ENCODE peak calls at places on chromosomes 13 and 19, in four cellular contexts. Y is IMR-90, W is H1, P is H9. M is an unnamed sample.

GRCh38 chr19:2952953-2953481 is 8.2 kb upstream of the ZNF77 start:
- DNase-seq in Y (no peak), W (no peak), P (no peak), M (no peak)

GRCh38 chr13:30418075-30418715 is 4.1 kb upstream of the UBE2L5 start:
- DNase-seq in Y (no peak), W (no peak), P (no peak), M (no peak)

GRCh38 chr19:45336696-45337251 is 3.8 kb upstream of the KLC3 start:
- DNase-seq in Y (no peak), W (no peak), P (no peak), M (no peak)

GRCh38 chr19:37506387-37507166 is at the start of gene ZNF793:
- DNase-seq in Y (peak), W (peak), P (peak), M (peak)

GRCh38 chr13:23730251-23730650 is 158.9 kb downstream of the MIPEP start:
- DNase-seq in Y (no peak), W (no peak), P (no peak), M (no peak)

GRCh38 chr19:35540356-35540927 is 5.0 kb upstream of the TMEM147 start:
- DNase-seq in Y (no peak), W (no peak), P (no peak), M (no peak)

GRCh38 chr19:3284759-3285646 is 60.5 kb downstream of the CELF5 start:
- DNase-seq in Y (peak), W (peak), P (peak), M (peak)

GRCh38 chr19:56927791-56928207 is 87.3 kb upstream of the PEG3 start:
- DNase-seq in Y (no peak), W (no peak), P (no peak), M (no peak)

GRCh38 chr13:114213980-114214379 is 20.7 kb upstream of the CDC16 start:
- DNase-seq in Y (no peak), W (no peak), P (no peak), M (no peak)

GRCh38 chr13:73879346-73880020 is 254.7 kb downstream of the KLF12 start:
- DNase-seq in Y (peak), W (no peak), P (no peak), M (no peak)

GRCh38 chr19:53865918-53866696 is 1.6 kb upstream of the MYADM start:
- DNase-seq in Y (peak), W (peak), P (peak), M (peak)

GRCh38 chr19:55305491-55305890 is 19.6 kb downstream of the TMEM150B start:
- DNase-seq in Y (no peak), W (peak), P (peak), M (peak)

GRCh38 chr13:29704648-29705047 is 109.2 kb upstream of the SLC7A1 start:
- DNase-seq in Y (no peak), W (no peak), P (no peak), M (peak)

GRCh38 chr13:49357694-49358093 is 86.2 kb downstream of the CAB39L start:
- DNase-seq in Y (peak), W (no peak), P (no peak), M (no peak)

GRCh38 chr13:23754506-23754905 is 134.7 kb downstream of the MIPEP start:
- DNase-seq in Y (peak), W (no peak), P (no peak), M (no peak)

GRCh38 chr19:56253737-56254136 is 18.8 kb upstream of the EDDM13 start:
- DNase-seq in Y (peak), W (no peak), P (no peak), M (peak)

GRCh38 chr13:40158218-40158617 is 502.8 kb downstream of the COG6 start:
- DNase-seq in Y (no peak), W (no peak), P (no peak), M (no peak)

GRCh38 chr13:64263285-64263684 is 2847.6 kb upstream of the PCDH20 start:
- DNase-seq in Y (no peak), W (no peak), P (no peak), M (no peak)

GRCh38 chr19:33678796-33679195 is 57.0 kb downstream of the CHST8 start:
- DNase-seq in Y (no peak), W (no peak), P (no peak), M (no peak)

GRCh38 chr19:46920341-46920740 is 59.5 kb downstream of the ARHGAP35 start:
- DNase-seq in Y (no peak), W (no peak), P (no peak), M (no peak)

GRCh38 chr19:42254850-42255765 is at the start of gene ERF:
- DNase-seq in Y (peak), W (peak), P (peak), M (peak)

GRCh38 chr19:42253245-42254082 is 1.5 kb downstream of the ERF start:
- DNase-seq in Y (peak), W (peak), P (peak), M (peak)

GRCh38 chr19:42252365-42253244 is 2.3 kb downstream of the ERF start:
- DNase-seq in Y (peak), W (no peak), P (no peak), M (peak)

GRCh38 chr19:42254083-42254849 is 662 bp downstream of the ERF start:
- DNase-seq in Y (peak), W (peak), P (peak), M (peak)

GRCh38 chr19:42255766-42256750 is 1.1 kb upstream of the ERF start:
- DNase-seq in Y (peak), W (no peak), P (peak), M (peak)
- H3K9ac ChIP-seq in Y (peak), W (peak), P (peak), M (peak)

GRCh38 chr19:19292607-19293006 is 19.5 kb upstream of the TM6SF2 start:
- DNase-seq in Y (no peak), W (no peak), P (no peak), M (no peak)

GRCh38 chr19:19294914-19295313 is 21.8 kb upstream of the TM6SF2 start:
- DNase-seq in Y (no peak), W (no peak), P (no peak), M (no peak)

GRCh38 chr19:19296953-19297689 is 23.2 kb downstream of the SUGP1 start:
- DNase-seq in Y (no peak), W (no peak), P (no peak), M (no peak)

GRCh38 chr19:19300613-19301012 is 19.7 kb downstream of the SUGP1 start:
- DNase-seq in Y (no peak), W (no peak), P (no peak), M (no peak)

GRCh38 chr19:19297759-19298158 is 22.6 kb downstream of the SUGP1 start:
- DNase-seq in Y (no peak), W (no peak), P (no peak), M (no peak)
- H3K56ac ChIP-seq in Y (no peak), W (no peak), P (no peak), M (no peak)

DNA sequence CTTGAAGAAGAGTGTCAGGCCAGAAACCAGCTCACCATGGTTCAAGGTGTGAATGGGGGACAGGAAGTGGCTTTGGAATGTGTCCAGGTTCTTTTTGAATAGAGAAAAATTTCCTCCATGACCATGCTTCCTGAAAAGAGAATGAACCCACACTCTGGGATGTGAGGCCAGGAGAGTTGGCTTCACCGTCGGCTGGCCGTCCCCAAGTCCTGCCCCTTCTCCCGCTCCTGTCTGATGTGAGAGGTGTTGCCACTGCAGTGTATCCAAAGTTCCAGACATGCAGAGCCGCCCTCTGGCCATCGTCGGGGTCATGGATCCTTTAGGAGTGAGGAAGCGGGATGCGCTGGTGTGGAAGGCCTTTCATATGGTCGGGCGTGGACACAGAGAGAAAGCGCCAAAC is 101.2 kb downstream of the COL4A2 start:
- DNase-seq in Y (no peak), W (no peak), P (no peak), M (no peak)
- H4K8ac ChIP-seq in Y (peak), W (no peak), P (no peak), M (no peak)

GRCh38 chr13:41825691-41826090 is 135.2 kb downstream of the VWA8 start:
- DNase-seq in Y (peak), W (no peak), P (no peak), M (no peak)

GRCh38 chr13:41833201-41833600 is 127.7 kb downstream of the VWA8 start:
- DNase-seq in Y (no peak), W (no peak), P (no peak), M (no peak)

GRCh38 chr13:41822560-41822959 is 138.3 kb downstream of the VWA8 start:
- DNase-seq in Y (no peak), W (no peak), P (no peak), M (no peak)

GRCh38 chr13:41823486-41823885 is 137.4 kb downstream of the VWA8 start:
- DNase-seq in Y (no peak), W (no peak), P (no peak), M (no peak)

GRCh38 chr13:41827507-41828213 is 133.2 kb downstream of the VWA8 start:
- DNase-seq in Y (peak), W (no peak), P (no peak), M (no peak)
- H3K9ac ChIP-seq in Y (no peak), W (no peak), P (no peak), M (no peak)

GRCh38 chr19:14080887-14081796 is 4.4 kb downstream of the C19orf67 start:
- DNase-seq in Y (peak), W (peak), P (peak), M (peak)

GRCh38 chr19:14081797-14082674 is 3.5 kb downstream of the C19orf67 start:
- DNase-seq in Y (peak), W (no peak), P (no peak), M (no peak)

GRCh38 chr19:14085309-14085995 is at the start of gene C19orf67:
- DNase-seq in Y (no peak), W (peak), P (no peak), M (no peak)

GRCh38 chr19:14086098-14086497 is 515 bp upstream of the C19orf67 start:
- DNase-seq in Y (no peak), W (no peak), P (no peak), M (no peak)

GRCh38 chr19:14082675-14082960 is 3.0 kb downstream of the C19orf67 start:
- DNase-seq in Y (no peak), W (no peak), P (no peak), M (no peak)
- H3K56ac ChIP-seq in Y (no peak), W (no peak), P (no peak), M (no peak)

GRCh38 chr19:29841559-29842367 is 30.0 kb downstream of the CCNE1 start:
- DNase-seq in Y (peak), W (no peak), P (peak), M (peak)

GRCh38 chr19:29842471-29843179 is 30.8 kb downstream of the CCNE1 start:
- DNase-seq in Y (no peak), W (no peak), P (no peak), M (no peak)

GRCh38 chr19:29844891-29845575 is 33.2 kb downstream of the CCNE1 start:
- DNase-seq in Y (peak), W (peak), P (peak), M (peak)

GRCh38 chr19:29841209-29841558 is 29.4 kb downstream of the CCNE1 start:
- DNase-seq in Y (no peak), W (no peak), P (no peak), M (peak)

GRCh38 chr19:29843180-29844051 is 31.6 kb downstream of the CCNE1 start:
- DNase-seq in Y (no peak), W (peak), P (peak), M (peak)
- H4K8ac ChIP-seq in Y (no peak), W (peak), P (no peak), M (no peak)

GRCh38 chr19:50569023-50569697 is 925 bp upstream of the LRRC4B start:
- DNase-seq in Y (no peak), W (peak), P (no peak), M (no peak)

GRCh38 chr19:50567882-50568281 is 353 bp downstream of the LRRC4B start:
- DNase-seq in Y (no peak), W (no peak), P (no peak), M (no peak)

GRCh38 chr19:50568321-50569022 is at the start of gene LRRC4B:
- DNase-seq in Y (no peak), W (peak), P (peak), M (peak)

GRCh38 chr19:50565984-50566903 is 2.0 kb downstream of the LRRC4B start:
- DNase-seq in Y (no peak), W (peak), P (no peak), M (peak)

GRCh38 chr19:50567052-50567841 is 988 bp downstream of the LRRC4B start:
- DNase-seq in Y (no peak), W (peak), P (no peak), M (peak)
- H3K9ac ChIP-seq in Y (no peak), W (no peak), P (no peak), M (no peak)

GRCh38 chr13:67971291-67971690 is 741.2 kb upstream of the PCDH9 start:
- DNase-seq in Y (no peak), W (no peak), P (no peak), M (no peak)
- H3K56ac ChIP-seq in Y (no peak), W (no peak), P (no peak), M (peak)

GRCh38 chr19:8321067-8321759 is at the start of the genes NDUFA7 and RPS28:
- DNase-seq in Y (peak), W (peak), P (peak), M (peak)
- H4K8ac ChIP-seq in Y (peak), W (peak), P (peak), M (no peak)

M was measured in mesendoderm.